ENCODE peak calls at places on chromosomes 7 and 10, in eight cellular contexts. One of them, this sample, is unnamed.

GRCh38 chr10:121302541-121303180 is 295.6 kb downstream of the FGFR2 start:
- DNase-seq in transverse colon: no peak
- DNase-seq in stomach: no peak
- DNase-seq in sigmoid colon: no peak
- DNase-seq in esophagus muscularis mucosa: no peak
- DNase-seq in GM12878: no peak
- DNase-seq in suprapubic skin: no peak
- DNase-seq in SK-N-SH: no peak
- DNase-seq in this sample: no peak

GRCh38 chr7:151211155-151211772 is 976 bp upstream of the H2BK1 start:
- DNase-seq in sigmoid colon: no peak
- DNase-seq in GM12878: no peak
- DNase-seq in SK-N-SH: no peak
- DNase-seq in transverse colon: no peak
- DNase-seq in stomach: no peak
- DNase-seq in esophagus muscularis mucosa: no peak
- DNase-seq in suprapubic skin: no peak
- DNase-seq in this sample: no peak

GRCh38 chr10:15370741-15371701 is at the start of gene FAM171A1:
- DNase-seq in stomach: peak
- DNase-seq in esophagus muscularis mucosa: no peak
- DNase-seq in transverse colon: peak
- DNase-seq in suprapubic skin: no peak
- DNase-seq in sigmoid colon: peak
- DNase-seq in SK-N-SH: peak
- DNase-seq in GM12878: no peak
- DNase-seq in this sample: peak

GRCh38 chr7:37065779-37066271 is 341.5 kb upstream of the AOAH start:
- DNase-seq in sigmoid colon: no peak
- DNase-seq in GM12878: peak
- DNase-seq in transverse colon: no peak
- DNase-seq in suprapubic skin: no peak
- DNase-seq in stomach: no peak
- DNase-seq in esophagus muscularis mucosa: no peak
- DNase-seq in SK-N-SH: no peak
- DNase-seq in this sample: no peak

GRCh38 chr7:116571037-116571436 is 46.2 kb downstream of the CAV1 start:
- DNase-seq in suprapubic skin: no peak
- DNase-seq in SK-N-SH: no peak
- DNase-seq in esophagus muscularis mucosa: no peak
- DNase-seq in stomach: no peak
- DNase-seq in transverse colon: no peak
- DNase-seq in GM12878: no peak
- DNase-seq in sigmoid colon: no peak
- DNase-seq in this sample: no peak

GRCh38 chr7:111357691-111358090 is 204.6 kb downstream of the IMMP2L start:
- DNase-seq in GM12878: no peak
- DNase-seq in esophagus muscularis mucosa: no peak
- DNase-seq in sigmoid colon: no peak
- DNase-seq in suprapubic skin: no peak
- DNase-seq in stomach: no peak
- DNase-seq in SK-N-SH: no peak
- DNase-seq in transverse colon: no peak
- DNase-seq in this sample: no peak

GRCh38 chr10:48494073-48494472 is 110.8 kb downstream of the ARHGAP22 start:
- DNase-seq in stomach: peak
- DNase-seq in GM12878: no peak
- DNase-seq in transverse colon: no peak
- DNase-seq in esophagus muscularis mucosa: peak
- DNase-seq in SK-N-SH: no peak
- DNase-seq in suprapubic skin: peak
- DNase-seq in sigmoid colon: no peak
- DNase-seq in this sample: no peak

GRCh38 chr7:144497296-144497695 is 93.8 kb upstream of the NOBOX start:
- DNase-seq in SK-N-SH: no peak
- DNase-seq in stomach: no peak
- DNase-seq in transverse colon: no peak
- DNase-seq in sigmoid colon: no peak
- DNase-seq in esophagus muscularis mucosa: no peak
- DNase-seq in suprapubic skin: no peak
- DNase-seq in GM12878: no peak
- DNase-seq in this sample: no peak

GRCh38 chr10:80392250-80392649 is 16.1 kb upstream of the PRXL2A start:
- DNase-seq in suprapubic skin: no peak
- DNase-seq in sigmoid colon: no peak
- DNase-seq in GM12878: no peak
- DNase-seq in SK-N-SH: no peak
- DNase-seq in transverse colon: no peak
- DNase-seq in stomach: no peak
- DNase-seq in esophagus muscularis mucosa: no peak
- DNase-seq in this sample: no peak

GRCh38 chr10:44853148-44853734 is 57.9 kb upstream of the TMEM72 start:
- DNase-seq in SK-N-SH: no peak
- DNase-seq in stomach: no peak
- DNase-seq in GM12878: no peak
- DNase-seq in sigmoid colon: no peak
- DNase-seq in transverse colon: no peak
- DNase-seq in esophagus muscularis mucosa: no peak
- DNase-seq in suprapubic skin: no peak
- DNase-seq in this sample: no peak

GRCh38 chr7:1670894-1671875 is 1.1 kb downstream of the ELFN1 start:
- DNase-seq in SK-N-SH: peak
- DNase-seq in stomach: no peak
- DNase-seq in suprapubic skin: peak
- DNase-seq in sigmoid colon: peak
- DNase-seq in transverse colon: no peak
- DNase-seq in GM12878: no peak
- DNase-seq in esophagus muscularis mucosa: no peak
- DNase-seq in this sample: no peak

GRCh38 chr10:66819691-66820090 is 106.1 kb upstream of the LRRTM3 start:
- DNase-seq in suprapubic skin: no peak
- DNase-seq in stomach: no peak
- DNase-seq in sigmoid colon: no peak
- DNase-seq in SK-N-SH: no peak
- DNase-seq in GM12878: no peak
- DNase-seq in esophagus muscularis mucosa: no peak
- DNase-seq in transverse colon: no peak
- DNase-seq in this sample: no peak

GRCh38 chr7:36712015-36712414 is 12.3 kb downstream of the AOAH start:
- DNase-seq in suprapubic skin: no peak
- DNase-seq in GM12878: no peak
- DNase-seq in esophagus muscularis mucosa: no peak
- DNase-seq in sigmoid colon: no peak
- DNase-seq in SK-N-SH: no peak
- DNase-seq in transverse colon: no peak
- DNase-seq in stomach: no peak
- DNase-seq in this sample: no peak

GRCh38 chr10:74825033-74825370 is 1.4 kb upstream of the KAT6B start:
- DNase-seq in esophagus muscularis mucosa: no peak
- DNase-seq in GM12878: no peak
- DNase-seq in suprapubic skin: no peak
- DNase-seq in sigmoid colon: peak
- DNase-seq in transverse colon: peak
- DNase-seq in stomach: peak
- DNase-seq in SK-N-SH: no peak
- DNase-seq in this sample: no peak

GRCh38 chr7:156167987-156168386 is 355.7 kb upstream of the SHH start:
- DNase-seq in esophagus muscularis mucosa: no peak
- DNase-seq in suprapubic skin: no peak
- DNase-seq in stomach: no peak
- DNase-seq in SK-N-SH: no peak
- DNase-seq in GM12878: no peak
- DNase-seq in transverse colon: no peak
- DNase-seq in sigmoid colon: no peak
- DNase-seq in this sample: no peak

GRCh38 chr10:55966131-55966530 is 394.9 kb downstream of the ZWINT start:
- DNase-seq in transverse colon: no peak
- DNase-seq in GM12878: no peak
- DNase-seq in stomach: no peak
- DNase-seq in esophagus muscularis mucosa: no peak
- DNase-seq in SK-N-SH: no peak
- DNase-seq in suprapubic skin: no peak
- DNase-seq in sigmoid colon: no peak
- DNase-seq in this sample: no peak

GRCh38 chr10:1368772-1369171 is 312.6 kb downstream of the WDR37 start:
- DNase-seq in suprapubic skin: peak
- DNase-seq in SK-N-SH: peak
- DNase-seq in stomach: peak
- DNase-seq in GM12878: no peak
- DNase-seq in sigmoid colon: no peak
- DNase-seq in esophagus muscularis mucosa: peak
- DNase-seq in transverse colon: peak
- DNase-seq in this sample: no peak

GRCh38 chr7:131196808-131197207 is 130.9 kb upstream of the MKLN1 start:
- DNase-seq in GM12878: no peak
- DNase-seq in suprapubic skin: no peak
- DNase-seq in esophagus muscularis mucosa: no peak
- DNase-seq in sigmoid colon: no peak
- DNase-seq in transverse colon: no peak
- DNase-seq in stomach: no peak
- DNase-seq in SK-N-SH: no peak
- DNase-seq in this sample: no peak

GRCh38 chr10:127990846-127991542 is 84.1 kb downstream of the PTPRE start:
- DNase-seq in SK-N-SH: no peak
- DNase-seq in transverse colon: no peak
- DNase-seq in stomach: no peak
- DNase-seq in GM12878: no peak
- DNase-seq in suprapubic skin: no peak
- DNase-seq in esophagus muscularis mucosa: no peak
- DNase-seq in sigmoid colon: peak
- DNase-seq in this sample: peak

GRCh38 chr10:124403548-124403947 is 15.2 kb downstream of the OAT start:
- DNase-seq in GM12878: peak
- DNase-seq in stomach: peak
- DNase-seq in sigmoid colon: no peak
- DNase-seq in suprapubic skin: no peak
- DNase-seq in transverse colon: no peak
- DNase-seq in SK-N-SH: peak
- DNase-seq in esophagus muscularis mucosa: no peak
- DNase-seq in this sample: no peak
- H3K27ac ChIP-seq in GM12878: no peak
- H3K27ac ChIP-seq in stomach: no peak
- H3K27ac ChIP-seq in sigmoid colon: no peak
- H3K27ac ChIP-seq in suprapubic skin: no peak
- H3K27ac ChIP-seq in transverse colon: no peak
- H3K27ac ChIP-seq in SK-N-SH: no peak
- H3K27ac ChIP-seq in esophagus muscularis mucosa: no peak
- H3K27ac ChIP-seq in this sample: no peak

GRCh38 chr7:82477733-82478515 is 34.3 kb upstream of the CACNA2D1 start:
- DNase-seq in sigmoid colon: no peak
- DNase-seq in GM12878: no peak
- DNase-seq in transverse colon: no peak
- DNase-seq in suprapubic skin: no peak
- DNase-seq in esophagus muscularis mucosa: no peak
- DNase-seq in SK-N-SH: no peak
- DNase-seq in stomach: no peak
- DNase-seq in this sample: no peak

DNA sequence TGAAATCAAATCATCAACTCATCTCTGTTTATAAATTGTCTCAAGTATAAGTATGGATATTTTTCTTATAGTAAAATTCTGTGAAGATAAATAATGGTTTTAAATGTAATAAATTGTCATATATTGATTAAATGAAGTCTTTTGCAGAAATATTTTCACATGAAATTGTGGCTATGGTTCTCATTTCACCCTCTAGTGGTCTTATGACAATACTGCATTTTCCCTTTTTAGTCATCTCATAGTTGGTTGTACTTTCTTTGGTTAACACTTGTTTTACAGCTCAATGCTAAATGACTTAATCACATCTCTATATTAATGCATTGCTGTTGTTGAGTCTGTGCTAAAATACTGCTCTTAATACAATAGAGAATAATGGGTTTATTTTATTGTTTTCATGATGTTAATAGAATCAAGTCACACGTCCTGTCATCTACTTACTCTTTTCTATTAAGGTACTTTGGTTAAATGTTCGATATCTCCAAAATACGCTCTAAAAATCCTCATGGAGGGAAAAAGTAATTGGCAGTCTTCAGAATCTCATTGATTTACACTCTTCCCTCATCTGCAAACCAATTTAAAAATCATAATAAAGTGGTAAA is 38.0 kb upstream of the CACNA2D1 start:
- DNase-seq in esophagus muscularis mucosa: no peak
- DNase-seq in SK-N-SH: peak
- DNase-seq in stomach: no peak
- DNase-seq in suprapubic skin: no peak
- DNase-seq in transverse colon: no peak
- DNase-seq in GM12878: peak
- DNase-seq in sigmoid colon: no peak
- DNase-seq in this sample: no peak
- TF ChIP-seq EP300 in esophagus muscularis mucosa: no peak
- TF ChIP-seq EP300 in SK-N-SH: no peak
- TF ChIP-seq EP300 in stomach: no peak
- TF ChIP-seq EP300 in suprapubic skin: no peak
- TF ChIP-seq EP300 in transverse colon: no peak
- TF ChIP-seq EP300 in GM12878: no peak
- TF ChIP-seq EP300 in sigmoid colon: no peak
- TF ChIP-seq EP300 in this sample: no peak

GRCh38 chr7:13540429-13540828 is 449.0 kb downstream of the ETV1 start:
- DNase-seq in transverse colon: no peak
- DNase-seq in GM12878: no peak
- DNase-seq in SK-N-SH: no peak
- DNase-seq in suprapubic skin: no peak
- DNase-seq in stomach: no peak
- DNase-seq in esophagus muscularis mucosa: no peak
- DNase-seq in sigmoid colon: no peak
- DNase-seq in this sample: no peak
- TF ChIP-seq POLR2AphosphoS5 in transverse colon: no peak
- TF ChIP-seq POLR2AphosphoS5 in GM12878: no peak
- TF ChIP-seq POLR2AphosphoS5 in SK-N-SH: no peak
- TF ChIP-seq POLR2AphosphoS5 in suprapubic skin: no peak
- TF ChIP-seq POLR2AphosphoS5 in stomach: no peak
- TF ChIP-seq POLR2AphosphoS5 in esophagus muscularis mucosa: no peak
- TF ChIP-seq POLR2AphosphoS5 in sigmoid colon: no peak
- TF ChIP-seq POLR2AphosphoS5 in this sample: no peak

DNA sequence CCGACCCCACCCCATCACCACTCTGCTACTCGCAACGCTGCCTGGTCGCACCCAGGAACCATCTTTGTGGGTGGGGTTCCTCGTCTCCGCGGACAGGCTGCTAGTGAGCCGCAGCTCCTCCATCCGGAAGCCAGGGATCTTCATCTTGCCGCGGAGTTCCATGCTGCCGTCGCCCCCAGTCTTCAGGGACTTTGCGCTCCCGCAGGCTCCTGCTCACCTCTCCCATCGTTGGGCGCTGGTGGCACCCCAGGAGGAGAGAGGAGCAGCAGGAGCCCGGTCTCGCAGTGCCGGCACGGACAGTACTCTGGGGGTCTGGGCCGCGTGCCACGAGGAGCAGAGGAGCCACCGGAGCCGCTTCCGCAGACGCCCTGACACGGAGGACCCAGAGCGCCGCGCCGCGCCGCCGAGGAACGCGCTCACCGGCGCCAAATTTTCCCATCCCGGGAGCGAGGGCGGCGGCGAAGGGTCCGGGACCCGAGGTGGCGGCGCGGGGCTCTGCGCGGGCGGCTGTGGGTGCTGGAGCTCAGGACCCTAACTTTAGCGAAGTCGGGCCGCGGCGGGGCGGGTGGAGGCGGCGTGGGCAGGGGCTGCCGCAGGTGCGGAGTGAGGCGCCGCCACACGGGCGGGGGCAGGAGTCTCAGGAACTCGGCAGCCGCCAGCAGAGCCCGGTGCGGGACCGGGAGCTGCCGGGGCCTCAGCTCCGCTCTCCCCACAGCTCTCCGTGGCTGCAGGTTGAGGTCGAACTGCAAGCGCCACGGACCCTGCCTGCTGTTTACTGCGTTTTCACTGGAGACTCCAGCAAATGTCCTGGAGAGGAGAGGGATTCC is 750.2 kb upstream of the SORCS1 start:
- DNase-seq in esophagus muscularis mucosa: no peak
- DNase-seq in GM12878: no peak
- DNase-seq in suprapubic skin: no peak
- DNase-seq in sigmoid colon: peak
- DNase-seq in SK-N-SH: peak
- DNase-seq in stomach: no peak
- DNase-seq in transverse colon: peak
- DNase-seq in this sample: peak
- H3K27ac ChIP-seq in esophagus muscularis mucosa: peak
- H3K27ac ChIP-seq in GM12878: no peak
- H3K27ac ChIP-seq in suprapubic skin: peak
- H3K27ac ChIP-seq in sigmoid colon: no peak
- H3K27ac ChIP-seq in SK-N-SH: no peak
- H3K27ac ChIP-seq in stomach: no peak
- H3K27ac ChIP-seq in transverse colon: no peak
- H3K27ac ChIP-seq in this sample: no peak